ENCODE peak calls at places on chromosomes 5 and 9, in eight cellular contexts. Z is neural progenitor cell, H is upper lobe of right lung, F is brain microvascular endothelial cell, C is cardiac muscle cell, P is pancreas, M is sigmoid colon, E is gastrocnemius medialis. G is an unnamed sample.

GRCh38 chr9:91750343-91750742 is 199.7 kb downstream of the ROR2 start:
- DNase-seq in Z (no peak), C (no peak), M (no peak), E (no peak), F (no peak), H (no peak), P (no peak), G (no peak)

GRCh38 chr5:153661897-153662296 is 171.4 kb downstream of the GRIA1 start:
- DNase-seq in C (no peak), F (no peak), M (no peak), Z (no peak), E (no peak), H (no peak), P (no peak), G (no peak)

GRCh38 chr5:83471405-83472212 is at the start of gene VCAN:
- DNase-seq in M (peak; percentile 81), C (peak; percentile 94), E (peak; percentile 28), Z (peak; percentile 84), H (peak; percentile 63), F (peak; percentile 92), P (peak; percentile 56), G (peak; percentile 90)

GRCh38 chr5:175731172-175731571 is 73.3 kb downstream of the HRH2 start:
- DNase-seq in F (no peak), H (no peak), P (no peak), E (no peak), M (peak; percentile 53), C (no peak), Z (no peak), G (no peak)

GRCh38 chr5:14200312-14200990 is 57.3 kb downstream of the TRIO start:
- DNase-seq in M (no peak), H (no peak), F (no peak), C (no peak), P (no peak), E (no peak), Z (no peak), G (no peak)

GRCh38 chr5:172706796-172707195 is 64.2 kb downstream of the DUSP1 start:
- DNase-seq in H (peak; percentile 53), C (no peak), P (peak; percentile 14), E (no peak), F (no peak), M (no peak), Z (no peak), G (no peak)

GRCh38 chr9:121839726-121840500 is 188.5 kb downstream of the DAB2IP start:
- DNase-seq in E (no peak), P (no peak), F (no peak), H (peak; percentile 38), M (peak; percentile 40), Z (no peak), C (no peak), G (peak; percentile 26)

GRCh38 chr5:13660072-13660471 is 284.4 kb downstream of the DNAH5 start:
- DNase-seq in Z (peak; percentile 19), F (no peak), M (no peak), E (no peak), P (no peak), C (no peak), H (no peak), G (no peak)

GRCh38 chr9:129322022-129322621 is 144.1 kb upstream of the IER5L start:
- DNase-seq in Z (no peak), F (no peak), E (no peak), C (no peak), H (peak; percentile 58), M (peak; percentile 63), P (no peak), G (peak; percentile 75)

GRCh38 chr5:115457985-115458384 is 86.6 kb downstream of the FEM1C start:
- DNase-seq in E (no peak), P (no peak), H (no peak), M (no peak), C (peak; percentile 88), F (no peak), Z (peak; percentile 8), G (no peak)

GRCh38 chr9:116372081-116372673 is 218.6 kb downstream of the PAPPA start:
- DNase-seq in P (no peak), M (no peak), F (no peak), Z (no peak), C (peak; percentile 40), H (no peak), E (no peak), G (no peak)

GRCh38 chr5:132273631-132274030 is 16.1 kb downstream of the PDLIM4 start:
- DNase-seq in E (no peak), H (no peak), P (no peak), C (no peak), Z (no peak), F (no peak), M (no peak), G (no peak)

GRCh38 chr5:179146277-179146676 is 86.1 kb downstream of the ZNF354C start:
- DNase-seq in Z (no peak), M (no peak), P (no peak), E (no peak), H (no peak), F (no peak), C (no peak), G (no peak)

GRCh38 chr5:81575924-81576323 is 175.0 kb downstream of the SSBP2 start:
- DNase-seq in F (no peak), H (no peak), Z (no peak), P (no peak), E (no peak), M (no peak), C (no peak), G (no peak)

GRCh38 chr5:78360674-78361225 is 333 bp downstream of the SCAMP1 start:
- DNase-seq in Z (no peak), P (peak; percentile 84), H (peak; percentile 84), C (no peak), E (peak; percentile 14), M (peak; percentile 75), F (no peak), G (peak; percentile 78)

DNA sequence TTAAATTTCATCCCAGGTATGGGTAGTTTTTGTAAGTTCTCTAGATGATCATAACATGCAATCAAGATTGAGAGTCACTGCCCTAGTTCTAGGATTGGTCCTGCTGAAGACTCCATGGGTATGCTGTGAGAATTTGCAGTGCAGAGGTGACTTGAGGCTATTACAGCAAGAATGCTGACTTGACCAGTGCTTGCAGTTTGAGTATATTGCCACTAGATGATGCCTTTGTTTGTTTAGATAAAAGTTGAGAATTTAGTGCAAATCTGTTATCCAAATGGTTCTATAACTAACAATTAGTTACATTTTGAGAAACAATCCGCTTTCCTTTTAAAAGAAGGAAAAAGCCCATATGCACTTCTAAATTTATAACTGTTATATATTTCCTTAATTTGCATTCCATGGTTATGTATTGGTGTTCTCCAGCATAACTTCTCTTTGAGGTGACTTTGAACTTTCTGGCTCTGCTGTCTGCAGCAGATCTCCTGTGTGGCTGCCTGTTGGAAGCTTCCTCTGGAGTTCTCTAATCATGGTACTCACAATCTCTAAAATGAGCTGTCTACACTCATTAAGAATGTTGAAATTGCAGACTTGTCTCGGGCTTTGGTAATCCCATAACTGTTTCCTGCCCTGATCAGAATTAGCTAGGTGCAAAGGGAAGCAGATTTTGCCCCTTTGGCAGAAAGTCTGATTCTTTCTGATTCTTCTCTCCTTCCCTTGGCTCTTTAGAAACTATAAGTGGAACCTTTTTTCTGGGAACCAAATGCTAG is 24.9 kb downstream of the MELK start:
- DNase-seq in F (peak; percentile 65), M (no peak), E (no peak), H (no peak), P (no peak), Z (peak; percentile 30), C (peak; percentile 78), G (no peak)
- TF ChIP-seq CTCF in F (peak; percentile 78), M (peak; percentile 33), E (no peak), H (peak; percentile 40), P (peak; percentile 15), Z (peak; percentile 46), C (peak; percentile 81), G (no peak)

DNA sequence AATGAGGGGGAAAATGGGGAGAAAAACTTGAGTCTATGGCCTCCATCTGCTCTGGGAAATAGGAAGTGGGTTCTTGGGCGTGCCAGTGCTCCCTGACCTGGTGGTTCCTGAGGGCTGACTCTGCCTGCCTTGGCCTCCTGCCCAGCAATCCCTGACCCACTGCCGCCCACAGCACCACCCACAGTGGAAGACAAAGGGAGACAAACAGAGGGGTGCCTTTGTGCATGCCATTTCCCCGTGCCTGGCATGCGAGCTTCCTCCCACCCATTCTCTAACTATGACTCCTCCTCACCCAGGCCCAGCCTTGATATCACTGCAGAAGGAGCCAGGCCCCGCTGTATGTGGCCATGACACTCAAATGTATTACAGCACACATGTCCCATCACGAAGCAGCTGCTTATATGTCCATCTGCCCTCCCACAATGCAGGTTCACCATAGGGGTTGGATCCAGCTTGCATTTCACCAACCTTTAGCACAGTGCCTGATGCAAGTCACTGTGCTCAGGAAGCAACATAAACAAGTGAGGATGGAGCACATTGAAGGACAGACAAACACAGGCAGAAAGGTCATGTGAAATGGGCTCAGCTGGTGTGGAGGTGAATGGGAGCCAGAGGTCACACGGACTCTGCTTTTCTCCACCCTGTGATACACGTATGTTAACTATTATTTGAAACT is 84.4 kb downstream of the ADRB2 start:
- DNase-seq in H (peak; percentile 89), P (no peak), E (no peak), Z (no peak), F (peak; percentile 43), C (peak; percentile 37), M (no peak), G (no peak)
- H3K27ac ChIP-seq in H (peak overlapping the region; percentile 48), P (no peak overlapping the region), E (no peak overlapping the region), Z (no peak overlapping the region), F (no peak overlapping the region), C (no peak overlapping the region), M (no peak overlapping the region), G (no peak overlapping the region)

DNA sequence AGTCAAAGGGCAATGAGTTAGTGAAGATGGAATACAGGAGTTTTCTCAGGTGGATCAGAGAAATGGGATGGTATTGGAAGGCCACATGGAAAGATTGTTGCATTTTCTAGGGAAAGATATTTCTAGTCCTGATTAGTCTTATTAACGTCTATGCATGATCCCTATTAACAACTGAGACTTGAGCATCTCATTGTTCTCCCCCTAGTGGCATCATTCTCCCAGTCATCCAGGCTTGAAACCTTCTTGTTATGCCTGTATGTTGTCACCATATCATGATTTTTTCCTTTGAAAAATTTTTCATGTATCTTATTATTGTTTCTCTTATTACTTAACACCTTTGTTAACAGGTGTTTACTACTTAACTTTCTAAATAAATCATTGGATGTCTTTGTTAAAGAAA is 34.4 kb downstream of the KIF2A start:
- DNase-seq in E (no peak), H (no peak), C (peak; percentile 38), Z (peak; percentile 10), M (no peak), P (no peak), F (peak; percentile 13), G (no peak)
- TF ChIP-seq CTCF in E (no peak), H (peak; percentile 31), C (peak; percentile 33), Z (peak; percentile 41), M (peak; percentile 13), P (no peak), F (peak; percentile 64), G (no peak)

GRCh38 chr9:130890869-130891698 is 5.5 kb downstream of the QRFP start:
- DNase-seq in M (no peak), P (no peak), C (no peak), H (no peak), F (no peak), Z (no peak), E (no peak), G (no peak)

GRCh38 chr9:130893250-130894101 is 3.1 kb downstream of the QRFP start:
- DNase-seq in C (no peak), M (no peak), H (peak; percentile 82), Z (peak; percentile 78), F (no peak), E (no peak), P (no peak), G (no peak)

GRCh38 chr9:130891699-130892502 is 4.7 kb downstream of the QRFP start:
- DNase-seq in F (no peak), M (no peak), P (no peak), H (no peak), C (no peak), Z (no peak), E (no peak), G (no peak)

GRCh38 chr9:130894546-130894945 is 2.1 kb downstream of the QRFP start:
- DNase-seq in Z (no peak), H (no peak), F (no peak), M (no peak), E (no peak), P (no peak), C (no peak), G (no peak)

GRCh38 chr9:130892503-130893249 is 3.9 kb downstream of the QRFP start:
- DNase-seq in H (no peak), M (no peak), Z (no peak), F (no peak), C (no peak), E (no peak), P (no peak), G (no peak)
- H3K27ac ChIP-seq in H (no peak overlapping the region), M (no peak overlapping the region), Z (no peak overlapping the region), F (no peak overlapping the region), C (no peak overlapping the region), E (no peak overlapping the region), P (no peak overlapping the region), G (no peak overlapping the region)